ENCODE peak calls at places on chromosomes 16 and 17, in seven cellular contexts. S is neural crest cell, M is right lobe of liver, E is left ventricle myocardium inferior, F is RWPE1, W is AG04450, A is cardiac muscle cell. L is an unnamed sample.
A peak's percentile ranks its signal among the peaks of the same experiment; 100 is the strongest.

GRCh38 chr17:68634345-68634876 is 33.2 kb upstream of the FAM20A start:
- DNase-seq in E (no peak), F (no peak), M (no peak), A (no peak), S (no peak), W (no peak), L (no peak)

GRCh38 chr16:83125999-83126568 is 499.3 kb downstream of the CDH13 start:
- DNase-seq in F (no peak), E (no peak), S (no peak), M (no peak), A (no peak), W (no peak), L (no peak)

GRCh38 chr16:87854053-87854906 is 15.0 kb downstream of the SLC7A5 start:
- DNase-seq in W (no peak), S (no peak), M (peak; percentile 71), E (no peak), A (no peak), F (peak; percentile 81), L (peak; percentile 83)

GRCh38 chr17:72460711-72461110 is 339.9 kb downstream of the SOX9 start:
- DNase-seq in M (no peak), A (no peak), W (no peak), S (no peak), E (no peak), F (no peak), L (no peak)

GRCh38 chr17:36707904-36708303 is 106.5 kb downstream of the MRM1 start:
- DNase-seq in E (no peak), A (no peak), S (no peak), F (no peak), W (no peak), M (no peak), L (no peak)

GRCh38 chr17:55770220-55770870 is 19.5 kb downstream of the PCTP start:
- DNase-seq in E (no peak), A (peak; percentile 83), S (no peak), F (peak; percentile 74), W (peak; percentile 29), M (no peak), L (no peak)

GRCh38 chr16:46583036-46583435 is 38.1 kb downstream of the SHCBP1 start:
- DNase-seq in E (no peak), W (no peak), F (no peak), M (no peak), S (no peak), A (no peak), L (no peak)

GRCh38 chr16:81275795-81276194 is 37.3 kb downstream of the BCO1 start:
- DNase-seq in E (no peak), S (no peak), M (no peak), F (no peak), A (no peak), W (no peak), L (no peak)

GRCh38 chr17:8031261-8031661 is 7.6 kb upstream of the ALOX15B start:
- DNase-seq in S (no peak), A (peak; percentile 41), F (no peak), M (no peak), W (no peak), E (no peak), L (no peak)

GRCh38 chr16:66451548-66451947 is 24.5 kb downstream of the BEAN1 start:
- DNase-seq in E (no peak), F (no peak), A (no peak), S (no peak), M (no peak), W (no peak), L (no peak)

GRCh38 chr17:21125862-21126261 is 902 bp upstream of the DHRS7B start:
- DNase-seq in E (no peak), F (no peak), M (no peak), A (no peak), W (no peak), S (no peak), L (no peak)

GRCh38 chr16:9843424-9844013 is 338.7 kb downstream of the GRIN2A start:
- DNase-seq in A (no peak), M (no peak), W (no peak), F (no peak), E (no peak), S (no peak), L (peak; percentile 35)

GRCh38 chr16:55029509-55029908 is 98.8 kb downstream of the IRX5 start:
- DNase-seq in S (no peak), W (no peak), E (no peak), F (no peak), M (no peak), A (no peak), L (no peak)

GRCh38 chr17:62643496-62643895 is 16.0 kb downstream of the MRC2 start:
- DNase-seq in F (no peak), W (no peak), A (no peak), M (no peak), E (no peak), S (no peak), L (no peak)

DNA sequence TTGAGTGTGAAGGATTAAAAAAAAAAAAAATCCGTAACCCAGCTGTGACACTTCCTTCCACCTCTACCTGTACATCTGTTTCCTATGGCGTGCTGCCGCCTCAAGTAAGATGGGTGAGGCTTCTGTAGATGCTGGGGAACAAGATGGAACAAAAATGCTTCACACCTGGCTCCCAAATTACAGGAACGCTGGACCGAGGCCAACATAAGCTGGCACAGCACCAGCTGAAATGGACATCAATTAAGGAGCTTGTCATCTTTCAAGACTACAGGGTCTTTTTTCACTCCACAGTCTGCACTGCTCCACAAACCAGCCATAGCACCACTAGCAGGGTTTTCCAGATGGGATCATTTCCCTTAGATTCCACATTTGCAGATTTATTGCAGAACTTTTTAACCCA is 96.0 kb downstream of the HIC1 start:
- DNase-seq in W (no peak), E (no peak), S (no peak), A (no peak), M (no peak), F (no peak), L (no peak)
- TF ChIP-seq CTCF in W (no peak), E (no peak), S (no peak), A (no peak), M (no peak), F (no peak), L (no peak)

DNA sequence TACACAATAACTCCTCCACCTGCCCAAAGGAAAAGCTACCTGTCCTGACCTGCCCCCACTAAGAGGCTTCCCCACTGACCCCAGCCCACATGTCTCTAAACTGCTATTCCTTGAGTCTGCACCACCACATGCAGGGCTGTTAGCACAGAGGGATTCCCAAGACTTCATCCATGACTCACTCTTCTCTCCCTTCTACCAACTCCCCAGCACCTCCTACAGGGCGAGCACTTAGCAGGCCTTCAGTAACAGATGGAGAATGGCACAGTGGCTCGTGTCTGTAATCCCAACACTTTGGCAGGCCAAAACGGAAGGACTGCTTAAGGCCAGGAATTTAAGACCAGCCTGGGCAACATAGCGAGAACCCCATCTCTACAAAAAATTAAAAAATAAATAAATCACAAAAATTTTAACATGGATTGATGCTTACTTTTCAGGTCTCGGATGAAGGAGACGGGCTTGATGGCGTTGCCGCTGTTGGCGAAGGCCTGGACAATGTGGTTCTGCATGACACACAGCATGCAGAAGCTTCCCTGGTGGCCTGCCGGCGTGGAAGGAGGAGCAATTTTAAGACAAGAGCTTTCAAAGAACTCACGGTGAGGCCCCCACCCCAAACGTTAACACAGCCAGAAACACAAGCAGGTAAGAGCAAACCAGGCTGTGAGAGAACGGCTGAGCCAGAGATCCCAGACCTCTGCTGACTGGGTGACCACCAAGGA is 12.0 kb downstream of the USP36 start:
- DNase-seq in M (no peak), W (peak; percentile 38), S (no peak), E (no peak), A (peak; percentile 53), F (peak; percentile 41), L (peak; percentile 12)
- TF ChIP-seq CTCF in M (no peak), W (peak; percentile 64), S (no peak), E (no peak), A (peak; percentile 34), F (no peak), L (no peak)

GRCh38 chr16:537415-538335 is 10.2 kb downstream of the CAPN15 start:
- DNase-seq in A (no peak), E (no peak), W (no peak), S (no peak), F (no peak), M (no peak), L (no peak)

GRCh38 chr16:534089-534635 is 6.7 kb downstream of the CAPN15 start:
- DNase-seq in M (no peak), A (no peak), S (no peak), E (no peak), F (no peak), W (no peak), L (peak; percentile 81)

GRCh38 chr16:534856-535445 is 7.4 kb downstream of the CAPN15 start:
- DNase-seq in W (no peak), A (no peak), M (no peak), F (no peak), S (no peak), E (no peak), L (no peak)

GRCh38 chr16:536746-537145 is 9.2 kb downstream of the CAPN15 start:
- DNase-seq in A (no peak), S (no peak), W (no peak), M (no peak), F (no peak), E (no peak), L (no peak)

GRCh38 chr16:535446-536405 is 8.2 kb downstream of the CAPN15 start:
- DNase-seq in F (peak; percentile 69), M (peak; percentile 64), W (no peak), A (no peak), S (no peak), E (no peak), L (peak; percentile 88)
- TF ChIP-seq CTCF in F (no peak), M (no peak), W (no peak), A (no peak), S (no peak), E (no peak), L (no peak)

GRCh38 chr17:4806770-4807533 is at the start of gene PLD2:
- DNase-seq in S (peak; percentile 74), W (no peak), M (peak; percentile 95), F (peak; percentile 95), E (peak; percentile 90), A (peak; percentile 83), L (peak; percentile 87)
- TF ChIP-seq CTCF in S (no peak), W (no peak), M (no peak), F (no peak), E (no peak), A (no peak), L (no peak)

GRCh38 chr17:1617620-1618174 is 10.9 kb downstream of the SLC43A2 start:
- DNase-seq in E (no peak), S (no peak), M (no peak), A (peak; percentile 89), W (no peak), F (peak; percentile 49), L (peak; percentile 61)
- TF ChIP-seq CTCF in E (no peak), S (no peak), M (no peak), A (no peak), W (no peak), F (no peak), L (no peak)

DNA sequence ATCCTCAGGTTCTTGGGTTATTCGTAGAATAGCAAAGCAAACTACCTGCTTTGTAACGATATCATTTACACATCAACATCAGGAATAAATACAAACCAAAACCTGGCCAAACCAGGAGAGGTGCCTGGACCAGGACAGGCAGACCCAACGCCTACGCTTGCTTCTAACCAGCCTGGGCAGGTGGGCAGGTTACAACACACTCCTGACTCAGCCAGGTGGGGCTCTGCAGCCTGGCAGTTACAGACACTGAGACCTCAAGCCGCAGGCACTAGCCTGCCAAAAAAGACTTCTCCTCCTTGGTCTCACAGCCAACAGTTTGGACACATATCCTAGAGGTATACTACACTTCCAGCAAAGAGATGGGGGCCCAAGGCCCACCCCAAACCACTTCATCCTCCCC is 14.0 kb downstream of the ANKRD11 start:
- DNase-seq in E (no peak), M (peak; percentile 66), F (peak; percentile 95), S (no peak), W (no peak), A (no peak), L (peak; percentile 79)
- TF ChIP-seq CTCF in E (no peak), M (no peak), F (no peak), S (no peak), W (no peak), A (no peak), L (no peak)

L was measured in Calu3.